ENCODE peak calls at places on chromosomes 6 and 20, in eight cellular contexts. X, F, T, U, W, A, Q and J are unnamed samples.

GRCh38 chr6:15781333-15781732 is 118.5 kb upstream of the DTNBP1 start:
- DNase-seq in X (no peak), F (no peak), T (no peak), U (no peak), W (no peak), A (no peak), Q (no peak), J (no peak)

GRCh38 chr6:133487174-133487573 is 246.0 kb downstream of the EYA4 start:
- DNase-seq in X (no peak), F (no peak), T (no peak), U (no peak), W (no peak), A (no peak), Q (no peak), J (no peak)

GRCh38 chr6:148624025-148624424 is 122.8 kb upstream of the UST start:
- DNase-seq in X (no peak), F (no peak), T (no peak), U (no peak), W (no peak), A (no peak), Q (no peak), J (no peak)

GRCh38 chr20:46365483-46366215 is 40.8 kb downstream of the ELMO2 start:
- DNase-seq in X (no peak), F (no peak), T (no peak), U (no peak), W (no peak), A (no peak), Q (no peak), J (no peak)

GRCh38 chr6:429515-430121 is 38.1 kb downstream of the IRF4 start:
- DNase-seq in X (no peak), F (no peak), T (no peak), U (no peak), W (no peak), A (no peak), Q (no peak), J (no peak)

GRCh38 chr6:144416244-144416643 is 131.1 kb downstream of the UTRN start:
- DNase-seq in X (no peak), F (no peak), T (no peak), U (no peak), W (no peak), A (no peak), Q (no peak), J (no peak)

GRCh38 chr6:55528624-55529023 is 50.4 kb downstream of the HMGCLL1 start:
- DNase-seq in X (no peak), F (no peak), T (no peak), U (peak), W (peak), A (no peak), Q (no peak), J (no peak)

GRCh38 chr6:117265425-117266266 is at the start of gene VGLL2:
- DNase-seq in X (peak), F (no peak), T (no peak), U (peak), W (peak), A (no peak), Q (peak), J (no peak)

GRCh38 chr20:50286609-50287008 is 96.0 kb downstream of the CEBPB start:
- DNase-seq in X (peak), F (no peak), T (no peak), U (no peak), W (peak), A (peak), Q (no peak), J (no peak)

GRCh38 chr6:18897350-18897749 is 510.2 kb downstream of the RNF144B start:
- DNase-seq in X (no peak), F (no peak), T (no peak), U (no peak), W (no peak), A (no peak), Q (no peak), J (no peak)

GRCh38 chr6:13357551-13358075 is 29.3 kb upstream of the TBC1D7 start:
- DNase-seq in X (no peak), F (no peak), T (no peak), U (no peak), W (peak), A (no peak), Q (peak), J (no peak)

GRCh38 chr6:57029213-57029612 is 17.3 kb upstream of the KIAA1586 start:
- DNase-seq in X (no peak), F (no peak), T (no peak), U (no peak), W (no peak), A (no peak), Q (no peak), J (no peak)

GRCh38 chr6:69881322-69882151 is 15.2 kb downstream of the COL19A1 start:
- DNase-seq in X (no peak), F (no peak), T (no peak), U (no peak), W (no peak), A (no peak), Q (no peak), J (no peak)

GRCh38 chr20:25277051-25277801 is 29.3 kb downstream of the PYGB start:
- DNase-seq in X (peak), F (no peak), T (peak), U (no peak), W (no peak), A (no peak), Q (no peak), J (no peak)